ENCODE peak calls at places on chromosomes 16 and 17, in four cellular contexts. I, S, G and X are unnamed samples.

GRCh38 chr17:66841328-66841727 is 6.4 kb downstream of the CACNG5 start:
- DNase-seq in I (no peak), S (no peak), G (no peak), X (no peak)

GRCh38 chr16:50059669-50060068 is 6.1 kb upstream of the HEATR3 start:
- DNase-seq in I (no peak), S (no peak), G (no peak), X (no peak)

GRCh38 chr16:23020084-23020483 is 129.2 kb downstream of the USP31 start:
- DNase-seq in S (no peak), G (no peak), I (peak; percentile 49), X (no peak)

GRCh38 chr17:77579717-77580116 is 378.8 kb upstream of the TNRC6C start:
- DNase-seq in S (no peak), I (no peak), G (no peak), X (no peak)

GRCh38 chr17:36858119-36859002 is 78.9 kb upstream of the LHX1 start:
- DNase-seq in I (no peak), G (no peak), S (peak; percentile 41), X (no peak)

GRCh38 chr17:79435962-79436361 is 174.9 kb downstream of the RBFOX3 start:
- DNase-seq in G (no peak), S (no peak), I (no peak), X (no peak)

GRCh38 chr17:11986939-11987329 is 10.3 kb downstream of the ZNF18 start:
- DNase-seq in I (peak; percentile 9), S (peak; percentile 37), G (no peak), X (no peak)

GRCh38 chr17:44386182-44386525 is 3.3 kb downstream of the ITGA2B start:
- DNase-seq in I (no peak), S (no peak), G (no peak), X (no peak)

GRCh38 chr17:72967963-72968585 is 124.4 kb downstream of the SLC39A11 start:
- DNase-seq in I (no peak), S (no peak), G (no peak), X (no peak)

GRCh38 chr17:15411556-15412198 is 55.7 kb downstream of the CDRT4 start:
- DNase-seq in S (no peak), I (no peak), G (no peak), X (no peak)

GRCh38 chr17:11554042-11554441 is 44.2 kb upstream of the DNAH9 start:
- DNase-seq in G (no peak), S (no peak), I (no peak), X (no peak)

GRCh38 chr17:36851230-36851629 is 86.0 kb upstream of the LHX1 start:
- DNase-seq in I (no peak), G (no peak), S (peak; percentile 19), X (no peak)

GRCh38 chr16:2170587-2171435 is 15.2 kb downstream of the TRAF7 start:
- DNase-seq in S (no peak), G (no peak), I (no peak), X (no peak)

GRCh38 chr16:2171601-2172178 is 16.1 kb downstream of the TRAF7 start:
- DNase-seq in S (no peak), G (no peak), I (no peak), X (no peak)

GRCh38 chr16:2167081-2167638 is 11.6 kb downstream of the TRAF7 start:
- DNase-seq in G (no peak), I (no peak), S (no peak), X (no peak)

GRCh38 chr16:2172688-2173335 is 17.2 kb downstream of the TRAF7 start:
- DNase-seq in G (no peak), I (no peak), S (no peak), X (no peak)

DNA sequence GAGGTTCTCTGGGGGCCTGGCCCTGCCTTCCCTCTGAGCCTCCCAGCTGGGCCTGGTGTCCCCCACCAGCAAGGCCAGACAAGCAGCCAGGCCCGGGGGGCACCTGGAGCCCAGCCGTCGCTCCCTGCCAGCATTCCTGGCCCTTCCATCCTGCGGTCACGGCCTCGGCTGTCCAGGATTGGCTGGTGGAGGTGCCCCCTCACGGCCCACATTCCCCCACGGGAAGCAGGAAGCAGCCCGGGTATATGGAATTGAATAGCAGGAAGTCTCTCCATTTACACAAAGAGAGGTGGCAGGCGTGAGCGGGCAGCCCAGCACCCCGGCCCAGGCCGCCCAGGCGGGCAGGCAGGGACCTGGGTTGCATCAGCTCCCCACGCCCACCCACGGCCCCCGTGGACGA is 14.5 kb downstream of the TRAF7 start:
- DNase-seq in S (no peak), G (no peak), I (no peak), X (no peak)
- TF ChIP-seq SP1 in S (no peak), G (no peak), I (no peak), X (no peak)

GRCh38 chr17:9408381-9408780 is 167.2 kb downstream of the STX8 start:
- DNase-seq in I (no peak), G (no peak), S (no peak), X (no peak)
- TF ChIP-seq CREM in I (no peak), G (no peak), S (no peak), X (no peak)

GRCh38 chr17:48883171-48883570 is 9.4 kb upstream of the ATP5MC1 start:
- DNase-seq in I (no peak), S (no peak), G (no peak), X (no peak)

GRCh38 chr17:48882272-48882671 is 10.3 kb upstream of the ATP5MC1 start:
- DNase-seq in S (no peak), G (no peak), I (no peak), X (no peak)

GRCh38 chr17:48873696-48874443 is 18.7 kb upstream of the ATP5MC1 start:
- DNase-seq in G (no peak), S (no peak), I (no peak), X (no peak)

GRCh38 chr17:48873212-48873611 is 19.4 kb upstream of the ATP5MC1 start:
- DNase-seq in S (no peak), I (no peak), G (no peak), X (no peak)

DNA sequence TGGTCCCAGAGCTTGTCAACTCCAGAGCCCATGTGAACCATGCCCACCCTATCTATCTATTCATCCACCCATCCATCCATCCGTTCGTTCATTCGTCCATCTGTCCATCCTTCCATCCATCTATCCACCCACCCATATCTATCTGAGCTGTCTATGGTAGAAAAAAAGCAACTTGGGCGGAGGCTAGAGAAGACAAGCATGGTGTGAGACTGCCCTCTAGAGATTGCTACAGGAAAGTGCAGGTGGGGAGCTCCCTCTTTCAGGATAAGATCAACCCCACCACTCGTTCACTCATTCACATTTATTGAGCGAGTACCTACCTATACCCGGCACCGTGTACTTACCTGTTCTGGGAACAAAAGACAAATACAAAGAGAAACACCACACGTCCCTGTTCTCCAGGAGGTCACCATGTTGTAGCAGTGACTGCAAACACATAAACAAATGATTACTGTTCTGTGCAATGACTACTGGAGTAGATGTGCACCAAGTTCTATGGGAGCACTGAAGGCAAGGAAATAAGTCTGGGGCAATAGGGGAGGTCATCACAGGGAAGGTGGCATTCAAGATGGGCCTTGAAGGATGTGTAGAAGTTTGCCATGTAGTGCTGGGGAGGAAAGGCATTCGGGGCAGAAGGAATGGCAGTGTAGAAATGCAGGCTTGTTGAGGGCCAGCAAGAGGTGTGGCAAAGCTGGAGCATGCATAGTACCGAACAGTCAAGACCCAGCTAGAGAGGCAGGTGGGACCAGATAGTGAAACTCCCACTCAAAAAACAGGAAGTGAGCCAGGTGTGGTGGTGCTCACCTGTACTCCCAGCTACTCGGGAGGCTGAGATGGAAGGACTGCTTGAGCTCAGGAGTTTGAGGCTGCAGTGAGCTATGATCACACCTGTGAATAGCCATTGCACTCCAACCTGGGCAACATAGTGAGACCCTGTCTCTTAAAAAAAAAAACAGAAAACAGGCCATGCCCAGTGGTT is 13.4 kb upstream of the ATP5MC1 start:
- DNase-seq in G (peak; percentile 55), I (peak; percentile 89), S (peak; percentile 80), X (peak; percentile 68)
- TF ChIP-seq SP1 in G (no peak), I (no peak), S (no peak), X (no peak)

GRCh38 chr17:49223517-49224197 is 6.9 kb downstream of the PHOSPHO1 start:
- DNase-seq in I (peak; percentile 72), G (no peak), S (no peak), X (peak; percentile 92)
- TF ChIP-seq CREM in I (no peak), G (no peak), S (no peak), X (no peak)